ENCODE peak calls at places on chromosome 5, in seven cellular contexts. S is PC-9; O is GM20000; N is HFFc6; F is CD4-positive, alpha-beta T cell; V is nephron progenitor cell; Y is uterus. G is an unnamed sample.

GRCh38 chr5:126808619-126809018 is 31.7 kb downstream of the LMNB1 start:
- DNase-seq in F (no peak), N (peak), V (no peak), Y (no peak), S (no peak), O (peak), G (no peak)

GRCh38 chr5:181221792-181222629 is 1.1 kb upstream of the TRIM41 start:
- DNase-seq in F (peak), O (peak), N (peak), Y (peak), S (peak), V (peak), G (peak)

GRCh38 chr5:16740476-16740875 is 123.7 kb upstream of the RETREG1 start:
- DNase-seq in N (no peak), F (no peak), O (no peak), V (no peak), S (no peak), Y (no peak), G (no peak)

GRCh38 chr5:57267796-57268195 is 93.9 kb downstream of the GPBP1 start:
- DNase-seq in Y (no peak), V (no peak), O (no peak), S (no peak), N (no peak), F (no peak), G (no peak)

GRCh38 chr5:124176692-124177091 is 569.7 kb downstream of the ZNF608 start:
- DNase-seq in F (no peak), V (no peak), Y (no peak), S (no peak), N (no peak), O (no peak), G (no peak)

GRCh38 chr5:132381614-132382013 is 12.1 kb downstream of the SLC22A5 start:
- DNase-seq in Y (no peak), S (no peak), O (no peak), N (no peak), F (no peak), V (no peak), G (no peak)

GRCh38 chr5:173458819-173459218 is 130.6 kb upstream of the STC2 start:
- DNase-seq in V (no peak), N (peak), F (no peak), O (no peak), Y (no peak), S (no peak), G (no peak)

GRCh38 chr5:113338628-113339027 is 96.2 kb downstream of the TSSK1B start:
- DNase-seq in O (no peak), F (no peak), N (peak), S (no peak), Y (no peak), V (no peak), G (no peak)

GRCh38 chr5:56164371-56164770 is 68.8 kb downstream of the ANKRD55 start:
- DNase-seq in N (no peak), V (no peak), O (no peak), F (no peak), S (no peak), Y (no peak), G (no peak)

GRCh38 chr5:106106384-106106783 is 1564.4 kb downstream of the EFNA5 start:
- DNase-seq in N (no peak), V (no peak), Y (no peak), S (no peak), F (no peak), O (no peak), G (no peak)

GRCh38 chr5:177524941-177525655 is 8.3 kb upstream of the DDX41 start:
- DNase-seq in N (no peak), Y (no peak), V (no peak), O (no peak), F (no peak), S (no peak), G (no peak)

GRCh38 chr5:1439388-1440097 is 5.7 kb downstream of the SLC6A3 start:
- DNase-seq in N (no peak), S (no peak), O (no peak), V (no peak), F (peak), Y (no peak), G (no peak)

GRCh38 chr5:79236364-79236969 is 536 bp downstream of the JMY start:
- DNase-seq in F (peak), O (peak), S (peak), Y (no peak), V (peak), N (no peak), G (peak)

GRCh38 chr5:107147584-107147983 is 523.2 kb downstream of the EFNA5 start:
- DNase-seq in S (no peak), F (no peak), N (no peak), V (no peak), O (no peak), Y (no peak), G (no peak)

GRCh38 chr5:74934949-74935751 is 69.0 kb upstream of the FAM169A start:
- DNase-seq in F (no peak), Y (peak), N (peak), V (no peak), O (peak), S (no peak), G (no peak)

GRCh38 chr5:112401924-112402323 is 17.2 kb downstream of the EPB41L4A start:
- DNase-seq in S (no peak), Y (no peak), F (no peak), N (no peak), V (no peak), O (no peak), G (no peak)

GRCh38 chr5:125277494-125278154 is 531.2 kb upstream of the ZNF608 start:
- DNase-seq in F (no peak), N (peak), O (no peak), S (no peak), Y (no peak), V (no peak), G (no peak)

GRCh38 chr5:18745591-18745987 is 1111.3 kb downstream of the TAF11L14 start:
- DNase-seq in S (peak), V (no peak), Y (no peak), O (no peak), F (no peak), N (no peak), G (no peak)

GRCh38 chr5:176773408-176774035 is 36.8 kb upstream of the UNC5A start:
- DNase-seq in F (peak), V (no peak), O (no peak), S (no peak), N (no peak), Y (no peak), G (no peak)

GRCh38 chr5:97986069-97986468 is 787.4 kb upstream of the RGMB start:
- DNase-seq in F (no peak), O (no peak), V (no peak), Y (no peak), S (peak), N (peak), G (no peak)

GRCh38 chr5:65867509-65868195 is 58.7 kb upstream of the ERBIN start:
- DNase-seq in V (no peak), S (no peak), F (no peak), Y (no peak), N (peak), O (no peak), G (no peak)
- TF ChIP-seq CTCF in V (no peak), S (no peak), F (no peak), Y (no peak), N (no peak), O (no peak), G (no peak)

GRCh38 chr5:8784692-8785091 is 761.2 kb downstream of the SEMA5A start:
- DNase-seq in F (no peak), O (no peak), S (no peak), Y (no peak), N (no peak), V (no peak), G (no peak)
- TF ChIP-seq CTCF in F (no peak), O (no peak), S (no peak), Y (no peak), N (no peak), V (no peak), G (no peak)

GRCh38 chr5:65213921-65214525 is 267.7 kb downstream of the ADAMTS6 start:
- DNase-seq in S (no peak), N (peak), V (no peak), F (no peak), Y (no peak), O (no peak), G (no peak)
- TF ChIP-seq CTCF in S (peak), N (peak), V (peak), F (no peak), Y (no peak), O (no peak), G (peak)

DNA sequence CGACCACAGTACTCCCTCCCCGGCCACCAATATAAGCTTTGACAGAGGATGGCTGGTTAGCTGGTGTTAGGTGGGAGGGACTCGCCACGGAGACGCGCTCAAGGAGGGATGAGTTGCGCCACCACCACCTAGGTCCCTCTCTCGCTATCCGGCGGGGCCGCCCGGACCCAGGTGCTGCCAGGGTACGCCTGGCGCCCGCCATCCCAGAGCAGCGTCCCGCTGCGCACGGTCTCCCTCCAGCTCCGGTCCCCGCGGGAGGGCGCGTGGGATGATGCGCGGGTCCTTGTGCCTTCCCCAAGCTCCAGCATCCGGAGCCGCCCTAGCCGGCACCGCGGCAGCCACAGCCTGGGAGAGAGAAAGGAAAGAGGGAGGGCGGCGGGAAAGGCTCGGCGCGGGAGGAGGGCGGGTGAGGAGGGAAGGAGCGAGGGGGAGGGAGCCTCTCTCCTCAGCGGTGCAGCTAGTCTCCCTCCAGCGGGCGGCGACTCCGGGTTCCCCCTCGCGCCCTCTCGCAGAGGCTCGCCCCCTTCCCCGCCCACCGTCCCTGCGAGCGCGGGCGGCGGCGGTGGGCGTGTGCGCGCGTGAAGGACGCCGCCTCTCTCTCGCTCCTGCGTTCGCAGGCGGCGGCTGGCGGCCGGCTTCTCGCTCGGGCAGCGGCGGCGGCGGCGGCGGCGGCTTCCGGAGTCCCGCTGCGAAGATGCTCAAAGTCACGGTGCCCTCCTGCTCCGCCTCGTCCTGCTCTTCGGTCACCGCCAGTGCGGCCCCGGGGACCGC is at the start of gene CAMK4:
- DNase-seq in Y (peak), V (peak), S (no peak), F (peak), N (peak), O (peak), G (peak)
- TF ChIP-seq CTCF in Y (no peak), V (no peak), S (no peak), F (peak), N (peak), O (no peak), G (peak)

GRCh38 chr5:175617447-175617846 is 40.4 kb upstream of the HRH2 start:
- DNase-seq in Y (no peak), N (no peak), V (no peak), S (no peak), O (no peak), F (no peak), G (no peak)
- TF ChIP-seq CTCF in Y (no peak), N (no peak), V (no peak), S (no peak), O (no peak), F (no peak), G (peak)

DNA sequence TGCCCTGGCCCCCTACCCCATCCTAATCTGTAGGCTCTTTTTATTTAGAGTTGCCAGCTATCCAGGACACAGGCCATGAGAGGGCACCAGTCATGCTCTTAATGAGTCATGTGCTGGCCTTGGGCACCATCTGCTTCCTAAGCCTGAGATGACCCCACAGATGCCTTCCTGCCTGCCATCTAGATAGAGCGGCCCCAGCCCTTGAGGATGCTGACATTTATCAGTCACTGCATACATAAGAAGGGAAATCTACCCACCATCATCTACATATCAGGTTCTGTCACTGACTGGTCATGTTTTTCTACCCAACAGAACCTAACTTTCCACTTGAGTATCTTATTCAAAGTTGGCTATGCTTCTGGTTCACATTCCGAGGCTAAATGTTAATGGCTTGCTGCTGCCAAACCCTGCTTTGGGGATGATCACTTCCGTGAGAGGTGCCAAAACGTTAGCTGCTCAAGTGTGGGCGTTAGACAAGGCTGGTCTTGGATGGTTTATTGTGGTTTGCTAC is 49.9 kb upstream of the TTC23L start:
- DNase-seq in V (no peak), N (peak), S (no peak), O (no peak), Y (peak), F (no peak), G (no peak)
- TF ChIP-seq CTCF in V (no peak), N (no peak), S (no peak), O (no peak), Y (no peak), F (no peak), G (no peak)

GRCh38 chr5:102554092-102554491 is 55.3 kb upstream of the SLCO6A1 start:
- DNase-seq in V (no peak), N (no peak), S (no peak), Y (no peak), F (no peak), O (no peak), G (no peak)

GRCh38 chr5:102554728-102555127 is 55.9 kb upstream of the SLCO6A1 start:
- DNase-seq in S (no peak), V (no peak), N (no peak), F (no peak), Y (no peak), O (no peak), G (no peak)
- TF ChIP-seq CTCF in S (peak), V (no peak), N (no peak), F (no peak), Y (no peak), O (no peak), G (peak)